ENCODE peak calls at places on chromosomes 6 and 20, in six cellular contexts. H, M, Y, N, S and T are unnamed samples.

GRCh38 chr20:24694727-24695528 is 225.5 kb downstream of the SYNDIG1 start:
- DNase-seq in S (peak; percentile 17), N (peak; percentile 54), M (no peak), H (no peak), Y (no peak), T (peak; percentile 53)

GRCh38 chr20:58722379-58722778 is 29.8 kb downstream of the NPEPL1 start:
- DNase-seq in S (no peak), N (no peak), Y (no peak), H (no peak), M (no peak), T (peak; percentile 42)

GRCh38 chr20:4091332-4092135 is 76.2 kb upstream of the RNF24 start:
- DNase-seq in N (peak; percentile 78), S (peak; percentile 69), H (peak; percentile 69), Y (peak; percentile 67), M (peak; percentile 66), T (no peak)

GRCh38 chr20:35823937-35824336 is 52.1 kb downstream of the PHF20 start:
- DNase-seq in N (no peak), S (no peak), H (no peak), M (no peak), Y (no peak), T (no peak)

GRCh38 chr20:32051720-32052089 is 337 bp upstream of the HCK start:
- DNase-seq in N (no peak), Y (no peak), H (no peak), M (no peak), S (no peak), T (no peak)

GRCh38 chr20:25310268-25310920 is 62.5 kb downstream of the PYGB start:
- DNase-seq in S (peak; percentile 58), H (peak; percentile 95), N (peak; percentile 59), M (peak; percentile 81), Y (peak; percentile 99), T (peak; percentile 85)

GRCh38 chr6:32113386-32114352 is 4.5 kb upstream of the TNXB start:
- DNase-seq in Y (peak; percentile 80), S (peak; percentile 50), H (peak; percentile 73), N (peak; percentile 97), M (peak; percentile 63), T (peak; percentile 96)

GRCh38 chr6:53543341-53544010 is 1.4 kb downstream of the GCLC start:
- DNase-seq in M (no peak), S (no peak), N (no peak), H (no peak), Y (no peak), T (no peak)

GRCh38 chr6:157148391-157149323 is 174.7 kb downstream of the TMEM242 start:
- DNase-seq in Y (no peak), N (no peak), M (peak; percentile 28), H (peak; percentile 82), S (peak; percentile 32), T (peak; percentile 90)

GRCh38 chr6:157151029-157151428 is 172.3 kb downstream of the TMEM242 start:
- DNase-seq in Y (no peak), H (peak; percentile 8), M (no peak), S (no peak), N (no peak), T (no peak)

GRCh38 chr6:157152544-157152943 is 170.8 kb downstream of the TMEM242 start:
- DNase-seq in M (no peak), N (no peak), Y (no peak), H (no peak), S (no peak), T (no peak)

GRCh38 chr6:157151989-157152388 is 171.3 kb downstream of the TMEM242 start:
- DNase-seq in M (no peak), Y (no peak), S (no peak), N (no peak), H (no peak), T (no peak)

DNA sequence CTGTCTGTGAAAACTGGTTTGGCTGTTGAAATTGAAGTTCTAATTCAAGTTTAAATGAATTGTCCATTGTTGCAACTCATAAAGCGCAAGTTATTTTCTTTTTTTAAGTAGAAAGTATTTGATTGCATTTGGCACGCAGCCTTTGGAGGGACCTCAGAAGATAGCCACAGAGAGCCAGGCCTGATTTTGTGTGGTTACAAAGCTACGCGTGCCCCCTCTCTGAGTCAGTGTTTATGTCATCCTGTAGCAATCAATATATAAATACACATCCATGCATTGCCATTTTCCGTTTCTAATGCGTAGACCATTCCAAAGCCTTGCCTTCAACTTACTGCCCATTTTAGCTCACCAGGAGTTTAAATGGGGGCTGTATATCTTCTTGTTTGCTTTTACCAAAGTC is 173.2 kb downstream of the TMEM242 start:
- DNase-seq in H (no peak), S (no peak), N (no peak), M (no peak), Y (no peak), T (no peak)
- TF ChIP-seq POLR2A in H (no peak), S (no peak), N (no peak), M (no peak), Y (no peak), T (no peak)

DNA sequence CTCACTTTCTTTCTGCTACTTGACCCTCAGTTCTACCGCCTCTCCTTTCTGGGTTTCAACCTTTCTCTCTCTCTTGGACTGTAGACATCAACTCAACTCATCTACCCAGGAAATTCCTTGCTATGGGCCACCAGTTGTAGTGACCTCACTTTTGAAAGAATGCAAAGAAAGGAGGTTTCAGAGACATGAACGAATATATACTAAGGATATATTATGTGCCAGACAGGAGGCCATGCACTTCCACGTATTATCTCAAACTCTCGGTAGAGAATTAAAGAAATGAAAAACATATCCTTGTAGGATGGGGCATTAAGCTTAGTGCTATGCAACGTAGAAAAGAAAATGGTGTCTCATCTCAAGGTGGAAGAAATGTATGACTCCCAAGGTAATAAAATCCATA is 67.3 kb upstream of the NT5E start:
- DNase-seq in N (no peak), S (no peak), Y (no peak), H (no peak), M (no peak), T (no peak)
- TF ChIP-seq EP300 in N (no peak), S (no peak), Y (no peak), H (no peak), M (no peak), T (no peak)

GRCh38 chr6:136249811-136250685 is at the start of gene MTFR2:
- DNase-seq in H (peak; percentile 98), Y (peak; percentile 100), S (peak; percentile 95), N (peak; percentile 91), M (peak; percentile 96), T (peak; percentile 98)

GRCh38 chr6:136251394-136251793 is 1.3 kb upstream of the MTFR2 start:
- DNase-seq in S (no peak), M (no peak), H (no peak), N (no peak), Y (no peak), T (no peak)

GRCh38 chr6:136250686-136251008 is 536 bp upstream of the MTFR2 start:
- DNase-seq in Y (no peak), S (no peak), H (no peak), M (no peak), N (no peak), T (no peak)

GRCh38 chr6:136253734-136254133 is 3.6 kb upstream of the MTFR2 start:
- DNase-seq in N (no peak), S (no peak), M (no peak), H (no peak), Y (no peak), T (no peak)

GRCh38 chr6:136252441-136252840 is 2.3 kb upstream of the MTFR2 start:
- DNase-seq in N (no peak), H (no peak), S (no peak), M (no peak), Y (no peak), T (no peak)
- TF ChIP-seq POLR2A in N (no peak), H (no peak), S (no peak), M (no peak), Y (no peak), T (no peak)

GRCh38 chr6:66149132-66149531 is 442.1 kb upstream of the EYS start:
- DNase-seq in S (no peak), H (no peak), Y (no peak), N (no peak), M (no peak), T (no peak)
- TF ChIP-seq EP300 in S (no peak), H (no peak), Y (no peak), N (no peak), M (no peak), T (no peak)